ENCODE peak calls at places on chromosomes 12 and 14, in seven cellular contexts. One of them, this sample, is unnamed. For H3K9me3 and H3K27me3, the result is how much of the 10 kb centered on the place peaks cover.

GRCh38 chr14:20644520-20644919 is 3.0 kb upstream of the OR6S1 start:
- DNase-seq in adipocyte: no peak
- DNase-seq in neural progenitor cell: no peak
- DNase-seq in A673: no peak
- DNase-seq in lung: no peak
- DNase-seq in heart right ventricle: no peak
- DNase-seq in cardiac muscle cell: no peak
- DNase-seq in this sample: no peak

GRCh38 chr12:47388712-47389111 is 309.0 kb upstream of the AMIGO2 start:
- DNase-seq in adipocyte: no peak
- DNase-seq in neural progenitor cell: no peak
- DNase-seq in A673: no peak
- DNase-seq in lung: no peak
- DNase-seq in heart right ventricle: no peak
- DNase-seq in cardiac muscle cell: no peak
- DNase-seq in this sample: no peak

GRCh38 chr14:60196291-60196690 is 31.1 kb upstream of the DHRS7 start:
- DNase-seq in adipocyte: no peak
- DNase-seq in neural progenitor cell: no peak
- DNase-seq in A673: no peak
- DNase-seq in lung: no peak
- DNase-seq in heart right ventricle: no peak
- DNase-seq in cardiac muscle cell: no peak
- DNase-seq in this sample: no peak

GRCh38 chr14:99995700-99996356 is 69.4 kb upstream of the EVL start:
- DNase-seq in adipocyte: peak
- DNase-seq in neural progenitor cell: peak
- DNase-seq in A673: peak
- DNase-seq in lung: peak
- DNase-seq in heart right ventricle: no peak
- DNase-seq in cardiac muscle cell: peak
- DNase-seq in this sample: peak

GRCh38 chr12:65656904-65657351 is 167.4 kb upstream of the HMGA2 start:
- DNase-seq in adipocyte: peak
- DNase-seq in neural progenitor cell: no peak
- DNase-seq in A673: peak
- DNase-seq in lung: no peak
- DNase-seq in heart right ventricle: no peak
- DNase-seq in cardiac muscle cell: no peak
- DNase-seq in this sample: peak

GRCh38 chr14:31858868-31859267 is 218.2 kb upstream of the ARHGAP5 start:
- DNase-seq in adipocyte: peak
- DNase-seq in neural progenitor cell: no peak
- DNase-seq in A673: no peak
- DNase-seq in lung: no peak
- DNase-seq in heart right ventricle: no peak
- DNase-seq in cardiac muscle cell: no peak
- DNase-seq in this sample: no peak

GRCh38 chr12:100427078-100427477 is 46.6 kb upstream of the NR1H4 start:
- DNase-seq in adipocyte: peak
- DNase-seq in neural progenitor cell: no peak
- DNase-seq in A673: no peak
- DNase-seq in lung: no peak
- DNase-seq in heart right ventricle: no peak
- DNase-seq in cardiac muscle cell: no peak
- DNase-seq in this sample: peak

GRCh38 chr12:49260165-49260564 is 4.7 kb upstream of the TUBA1C start:
- DNase-seq in adipocyte: peak
- DNase-seq in neural progenitor cell: no peak
- DNase-seq in A673: no peak
- DNase-seq in lung: no peak
- DNase-seq in heart right ventricle: no peak
- DNase-seq in cardiac muscle cell: no peak
- DNase-seq in this sample: no peak

GRCh38 chr14:60249321-60250251 is 565 bp downstream of the PPM1A start:
- DNase-seq in adipocyte: peak
- DNase-seq in neural progenitor cell: peak
- DNase-seq in A673: peak
- DNase-seq in lung: peak
- DNase-seq in heart right ventricle: peak
- DNase-seq in cardiac muscle cell: peak
- DNase-seq in this sample: peak

GRCh38 chr12:75613981-75614380 is 102.6 kb upstream of the KRR1 start:
- DNase-seq in adipocyte: peak
- DNase-seq in neural progenitor cell: no peak
- DNase-seq in A673: no peak
- DNase-seq in lung: no peak
- DNase-seq in heart right ventricle: no peak
- DNase-seq in cardiac muscle cell: no peak
- DNase-seq in this sample: no peak

GRCh38 chr12:45205165-45205825 is 10.6 kb upstream of the ANO6 start:
- DNase-seq in adipocyte: no peak
- DNase-seq in neural progenitor cell: no peak
- DNase-seq in A673: no peak
- DNase-seq in lung: no peak
- DNase-seq in heart right ventricle: no peak
- DNase-seq in cardiac muscle cell: no peak
- DNase-seq in this sample: no peak

GRCh38 chr12:107736914-107737313 is 24.0 kb downstream of the PRDM4 start:
- DNase-seq in adipocyte: no peak
- DNase-seq in neural progenitor cell: no peak
- DNase-seq in A673: no peak
- DNase-seq in lung: no peak
- DNase-seq in heart right ventricle: no peak
- DNase-seq in cardiac muscle cell: no peak
- DNase-seq in this sample: no peak

GRCh38 chr14:62126885-62127478 is 364.8 kb downstream of the SNAPC1 start:
- DNase-seq in adipocyte: peak
- DNase-seq in neural progenitor cell: peak
- DNase-seq in A673: peak
- DNase-seq in lung: no peak
- DNase-seq in heart right ventricle: no peak
- DNase-seq in cardiac muscle cell: peak
- DNase-seq in this sample: no peak

GRCh38 chr12:48489012-48489411 is 6.7 kb downstream of the C12orf54 start:
- DNase-seq in adipocyte: peak
- DNase-seq in neural progenitor cell: no peak
- DNase-seq in A673: no peak
- DNase-seq in lung: no peak
- DNase-seq in heart right ventricle: no peak
- DNase-seq in cardiac muscle cell: no peak
- DNase-seq in this sample: no peak

GRCh38 chr14:89827260-89827659 is 127.3 kb downstream of the EFCAB11 start:
- DNase-seq in adipocyte: no peak
- DNase-seq in neural progenitor cell: no peak
- DNase-seq in A673: no peak
- DNase-seq in lung: no peak
- DNase-seq in heart right ventricle: no peak
- DNase-seq in cardiac muscle cell: no peak
- DNase-seq in this sample: no peak

GRCh38 chr12:93571854-93572711 is at the start of gene SOCS2:
- DNase-seq in adipocyte: peak
- DNase-seq in neural progenitor cell: peak
- DNase-seq in A673: no peak
- DNase-seq in lung: no peak
- DNase-seq in heart right ventricle: peak
- DNase-seq in cardiac muscle cell: peak
- DNase-seq in this sample: no peak

GRCh38 chr14:89503458-89503996 is 86.5 kb upstream of the FOXN3 start:
- DNase-seq in adipocyte: no peak
- DNase-seq in neural progenitor cell: no peak
- DNase-seq in A673: no peak
- DNase-seq in lung: no peak
- DNase-seq in heart right ventricle: no peak
- DNase-seq in cardiac muscle cell: no peak
- DNase-seq in this sample: no peak

GRCh38 chr12:15982471-15982870 is 71.3 kb downstream of the DERA start:
- DNase-seq in adipocyte: peak
- DNase-seq in neural progenitor cell: no peak
- DNase-seq in A673: peak
- DNase-seq in lung: no peak
- DNase-seq in heart right ventricle: no peak
- DNase-seq in cardiac muscle cell: no peak
- DNase-seq in this sample: no peak

GRCh38 chr14:55948399-55948798 is 169.8 kb upstream of the PELI2 start:
- DNase-seq in adipocyte: no peak
- DNase-seq in neural progenitor cell: peak
- DNase-seq in A673: no peak
- DNase-seq in lung: no peak
- DNase-seq in heart right ventricle: no peak
- DNase-seq in cardiac muscle cell: no peak
- DNase-seq in this sample: no peak

GRCh38 chr12:30753233-30753632 is 1.5 kb downstream of the CAPRIN2 start:
- DNase-seq in adipocyte: peak
- DNase-seq in neural progenitor cell: peak
- DNase-seq in A673: peak
- DNase-seq in lung: no peak
- DNase-seq in heart right ventricle: no peak
- DNase-seq in cardiac muscle cell: peak
- DNase-seq in this sample: peak

GRCh38 chr14:37047996-37048395 is 124.4 kb downstream of the SLC25A21 start:
- DNase-seq in adipocyte: peak
- DNase-seq in neural progenitor cell: no peak
- DNase-seq in A673: no peak
- DNase-seq in lung: no peak
- DNase-seq in heart right ventricle: no peak
- DNase-seq in cardiac muscle cell: no peak
- DNase-seq in this sample: no peak
- H3K4me3 ChIP-seq in adipocyte: no peak
- H3K4me3 ChIP-seq in neural progenitor cell: no peak
- H3K4me3 ChIP-seq in A673: no peak
- H3K4me3 ChIP-seq in lung: no peak
- H3K4me3 ChIP-seq in heart right ventricle: no peak
- H3K4me3 ChIP-seq in cardiac muscle cell: no peak
- H3K4me3 ChIP-seq in this sample: no peak

DNA sequence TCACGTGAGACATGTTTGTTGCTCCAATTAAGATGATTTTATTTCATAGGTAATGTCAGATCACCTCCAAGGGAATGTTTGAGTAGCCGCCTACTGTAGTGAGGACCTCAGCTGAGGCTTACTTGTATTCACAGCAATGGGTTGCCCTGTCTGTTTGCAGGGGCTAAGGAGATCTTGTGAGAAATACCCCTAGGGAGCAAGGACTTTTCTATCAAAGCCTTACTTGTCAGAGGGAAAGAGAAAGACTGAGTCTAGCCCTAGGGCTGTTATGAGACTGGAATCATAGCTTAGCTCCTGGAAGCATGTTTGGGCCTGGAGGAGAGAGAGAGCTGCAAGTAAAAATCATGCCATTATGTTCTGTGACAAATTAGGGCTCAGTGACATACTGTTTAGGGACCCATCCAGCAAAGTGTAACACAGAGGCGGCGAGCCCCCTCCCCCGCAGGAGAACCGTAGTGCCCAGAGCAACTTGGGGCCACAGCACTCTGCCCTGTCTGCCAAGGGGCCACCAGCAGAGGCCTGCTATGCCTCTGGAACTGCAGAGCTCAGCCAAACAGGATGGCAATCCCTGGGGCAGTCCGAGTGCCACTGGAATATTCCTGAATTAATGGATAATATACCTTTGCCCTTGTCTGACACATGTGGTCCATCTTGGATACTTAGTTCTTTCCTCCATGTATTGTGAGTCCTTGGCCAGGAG is 178.8 kb downstream of the DACT1 start:
- DNase-seq in adipocyte: no peak
- DNase-seq in neural progenitor cell: no peak
- DNase-seq in A673: no peak
- DNase-seq in lung: no peak
- DNase-seq in heart right ventricle: no peak
- DNase-seq in cardiac muscle cell: no peak
- DNase-seq in this sample: no peak
- H3K9me3 ChIP-seq in adipocyte: under half
- H3K9me3 ChIP-seq in neural progenitor cell: under half
- H3K9me3 ChIP-seq in A673: under half
- H3K9me3 ChIP-seq in lung: under half
- H3K9me3 ChIP-seq in heart right ventricle: under half
- H3K9me3 ChIP-seq in cardiac muscle cell: under half
- H3K9me3 ChIP-seq in this sample: under half

GRCh38 chr12:113087193-113087592 is 30.7 kb downstream of the DTX1 start:
- DNase-seq in adipocyte: no peak
- DNase-seq in neural progenitor cell: no peak
- DNase-seq in A673: no peak
- DNase-seq in lung: no peak
- DNase-seq in heart right ventricle: no peak
- DNase-seq in cardiac muscle cell: no peak
- DNase-seq in this sample: no peak
- H3K27me3 ChIP-seq in adipocyte: under half
- H3K27me3 ChIP-seq in neural progenitor cell: under half
- H3K27me3 ChIP-seq in A673: under half
- H3K27me3 ChIP-seq in lung: under half
- H3K27me3 ChIP-seq in heart right ventricle: half or more
- H3K27me3 ChIP-seq in cardiac muscle cell: under half
- H3K27me3 ChIP-seq in this sample: under half

GRCh38 chr14:46259536-46259935 is 392.0 kb downstream of the RPL10L start:
- DNase-seq in adipocyte: no peak
- DNase-seq in neural progenitor cell: peak
- DNase-seq in A673: no peak
- DNase-seq in lung: no peak
- DNase-seq in heart right ventricle: no peak
- DNase-seq in cardiac muscle cell: peak
- DNase-seq in this sample: no peak
- H3K4me3 ChIP-seq in adipocyte: no peak
- H3K4me3 ChIP-seq in neural progenitor cell: no peak
- H3K4me3 ChIP-seq in A673: no peak
- H3K4me3 ChIP-seq in lung: no peak
- H3K4me3 ChIP-seq in heart right ventricle: no peak
- H3K4me3 ChIP-seq in cardiac muscle cell: no peak
- H3K4me3 ChIP-seq in this sample: no peak

DNA sequence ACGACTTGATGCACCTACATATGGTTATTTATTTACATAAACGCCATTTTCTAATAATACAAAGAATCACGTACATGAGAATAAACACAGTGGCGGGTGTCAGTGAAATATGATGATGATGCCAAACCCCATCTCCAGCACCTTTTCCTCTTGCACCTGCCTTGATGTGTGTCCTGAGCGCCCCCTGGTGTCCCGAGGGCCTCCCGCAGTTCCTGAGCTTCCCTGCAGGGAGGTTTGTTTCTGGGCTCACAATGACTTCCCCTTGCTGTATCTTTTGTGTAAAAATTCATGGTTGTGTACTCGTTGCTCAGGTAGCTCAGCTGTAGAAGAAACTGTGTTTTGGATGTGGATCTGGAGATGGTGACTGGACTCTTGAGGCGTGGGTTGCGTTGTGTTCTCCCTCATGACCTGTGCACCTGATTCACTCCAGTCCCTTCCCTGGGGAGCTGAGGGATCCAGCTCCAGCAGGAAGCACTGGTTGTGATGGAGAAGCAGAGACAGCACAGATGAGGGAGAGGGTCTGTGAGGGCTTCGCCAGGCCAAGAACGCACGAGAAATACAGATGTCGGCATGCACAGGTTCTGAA is 1037.8 kb downstream of the TMEM121 start:
- DNase-seq in adipocyte: no peak
- DNase-seq in neural progenitor cell: peak
- DNase-seq in A673: peak
- DNase-seq in lung: peak
- DNase-seq in heart right ventricle: no peak
- DNase-seq in cardiac muscle cell: no peak
- DNase-seq in this sample: no peak
- H3K9me3 ChIP-seq in adipocyte: under half
- H3K9me3 ChIP-seq in neural progenitor cell: under half
- H3K9me3 ChIP-seq in A673: under half
- H3K9me3 ChIP-seq in lung: under half
- H3K9me3 ChIP-seq in heart right ventricle: under half
- H3K9me3 ChIP-seq in cardiac muscle cell: under half
- H3K9me3 ChIP-seq in this sample: under half